ENCODE peak calls at places on chromosome 7, in ten cellular contexts. One of them, this sample, is unnamed.

GRCh38 chr7:31443457-31443856 is 70.4 kb upstream of the ITPRID1 start:
- DNase-seq in PC-3: peak
- DNase-seq in GM06990: no peak
- DNase-seq in natural killer cell: no peak
- DNase-seq in AG04450: no peak
- DNase-seq in thoracic aorta: no peak
- DNase-seq in osteoblast: no peak
- DNase-seq in GM13977: peak
- DNase-seq in nephron progenitor cell: peak
- DNase-seq in A549: peak
- DNase-seq in this sample: no peak

GRCh38 chr7:93402944-93403343 is 170.8 kb downstream of the VPS50 start:
- DNase-seq in A549: no peak
- DNase-seq in AG04450: no peak
- DNase-seq in GM13977: no peak
- DNase-seq in osteoblast: no peak
- DNase-seq in GM06990: no peak
- DNase-seq in PC-3: no peak
- DNase-seq in nephron progenitor cell: no peak
- DNase-seq in natural killer cell: no peak
- DNase-seq in thoracic aorta: no peak
- DNase-seq in this sample: no peak

GRCh38 chr7:100130608-100131453 is 4.1 kb downstream of the MBLAC1 start:
- DNase-seq in osteoblast: peak
- DNase-seq in PC-3: peak
- DNase-seq in AG04450: no peak
- DNase-seq in thoracic aorta: no peak
- DNase-seq in A549: peak
- DNase-seq in GM06990: peak
- DNase-seq in GM13977: peak
- DNase-seq in nephron progenitor cell: peak
- DNase-seq in natural killer cell: peak
- DNase-seq in this sample: peak

GRCh38 chr7:30028749-30029635 is 780 bp downstream of the PLEKHA8 start:
- DNase-seq in nephron progenitor cell: no peak
- DNase-seq in AG04450: no peak
- DNase-seq in A549: peak
- DNase-seq in GM13977: peak
- DNase-seq in PC-3: peak
- DNase-seq in thoracic aorta: no peak
- DNase-seq in natural killer cell: no peak
- DNase-seq in osteoblast: peak
- DNase-seq in GM06990: no peak
- DNase-seq in this sample: no peak

GRCh38 chr7:91565499-91566331 is 301.5 kb downstream of the FZD1 start:
- DNase-seq in A549: peak
- DNase-seq in natural killer cell: no peak
- DNase-seq in AG04450: no peak
- DNase-seq in PC-3: no peak
- DNase-seq in GM06990: no peak
- DNase-seq in osteoblast: no peak
- DNase-seq in GM13977: no peak
- DNase-seq in thoracic aorta: no peak
- DNase-seq in nephron progenitor cell: no peak
- DNase-seq in this sample: no peak

GRCh38 chr7:44212581-44213184 is 11.9 kb downstream of the YKT6 start:
- DNase-seq in PC-3: no peak
- DNase-seq in AG04450: no peak
- DNase-seq in thoracic aorta: no peak
- DNase-seq in nephron progenitor cell: no peak
- DNase-seq in natural killer cell: no peak
- DNase-seq in GM13977: no peak
- DNase-seq in A549: no peak
- DNase-seq in GM06990: no peak
- DNase-seq in osteoblast: peak
- DNase-seq in this sample: peak

GRCh38 chr7:157497367-157497743 is 160.6 kb downstream of the DNAJB6 start:
- DNase-seq in AG04450: no peak
- DNase-seq in A549: no peak
- DNase-seq in GM06990: no peak
- DNase-seq in thoracic aorta: no peak
- DNase-seq in natural killer cell: no peak
- DNase-seq in GM13977: no peak
- DNase-seq in PC-3: no peak
- DNase-seq in osteoblast: peak
- DNase-seq in nephron progenitor cell: no peak
- DNase-seq in this sample: no peak

GRCh38 chr7:137484326-137484725 is 140.8 kb upstream of the PTN start:
- DNase-seq in thoracic aorta: no peak
- DNase-seq in AG04450: no peak
- DNase-seq in GM06990: no peak
- DNase-seq in nephron progenitor cell: no peak
- DNase-seq in A549: no peak
- DNase-seq in GM13977: no peak
- DNase-seq in natural killer cell: no peak
- DNase-seq in PC-3: no peak
- DNase-seq in osteoblast: no peak
- DNase-seq in this sample: no peak

GRCh38 chr7:21260939-21261338 is 166.9 kb upstream of the SP4 start:
- DNase-seq in GM06990: no peak
- DNase-seq in natural killer cell: no peak
- DNase-seq in A549: no peak
- DNase-seq in thoracic aorta: no peak
- DNase-seq in PC-3: no peak
- DNase-seq in nephron progenitor cell: no peak
- DNase-seq in GM13977: no peak
- DNase-seq in AG04450: no peak
- DNase-seq in osteoblast: no peak
- DNase-seq in this sample: no peak

GRCh38 chr7:21251166-21251806 is 176.6 kb upstream of the SP4 start:
- DNase-seq in A549: no peak
- DNase-seq in thoracic aorta: no peak
- DNase-seq in AG04450: no peak
- DNase-seq in nephron progenitor cell: no peak
- DNase-seq in PC-3: peak
- DNase-seq in osteoblast: peak
- DNase-seq in GM06990: no peak
- DNase-seq in GM13977: no peak
- DNase-seq in natural killer cell: no peak
- DNase-seq in this sample: no peak

GRCh38 chr7:21261627-21262564 is 166.0 kb upstream of the SP4 start:
- DNase-seq in PC-3: peak
- DNase-seq in nephron progenitor cell: peak
- DNase-seq in A549: peak
- DNase-seq in osteoblast: peak
- DNase-seq in natural killer cell: peak
- DNase-seq in GM06990: peak
- DNase-seq in GM13977: peak
- DNase-seq in thoracic aorta: no peak
- DNase-seq in AG04450: no peak
- DNase-seq in this sample: no peak

GRCh38 chr7:21253740-21254687 is 173.9 kb upstream of the SP4 start:
- DNase-seq in osteoblast: peak
- DNase-seq in A549: peak
- DNase-seq in nephron progenitor cell: peak
- DNase-seq in PC-3: peak
- DNase-seq in thoracic aorta: no peak
- DNase-seq in AG04450: no peak
- DNase-seq in natural killer cell: peak
- DNase-seq in GM13977: peak
- DNase-seq in GM06990: no peak
- DNase-seq in this sample: no peak

DNA sequence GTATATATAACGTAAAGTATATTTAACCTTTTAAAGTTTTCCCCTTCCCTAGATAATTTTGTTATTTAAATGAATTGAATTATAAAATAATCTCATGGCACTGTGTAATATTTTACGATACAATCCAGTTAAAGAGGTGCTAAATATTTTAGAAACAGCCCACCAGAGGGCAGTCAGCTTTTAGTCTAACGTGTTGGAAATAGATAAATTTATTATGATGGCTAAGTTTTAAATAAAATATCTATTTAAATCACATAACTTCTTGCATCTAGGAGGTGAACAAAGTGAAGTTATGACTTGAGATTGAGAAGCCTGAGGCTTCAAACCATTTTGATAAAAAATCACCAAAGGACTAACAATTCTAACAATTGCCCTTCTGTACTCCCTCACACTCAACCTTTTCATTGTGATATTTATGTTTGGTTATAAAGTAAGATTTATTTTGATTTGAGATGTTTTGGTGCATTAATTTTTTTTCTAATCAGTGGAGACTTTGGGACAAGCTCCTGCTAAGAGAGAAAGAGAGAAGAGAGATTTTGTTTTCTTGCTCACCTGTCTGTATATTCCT is 171.5 kb upstream of the SP4 start:
- DNase-seq in GM06990: no peak
- DNase-seq in thoracic aorta: no peak
- DNase-seq in A549: peak
- DNase-seq in PC-3: peak
- DNase-seq in osteoblast: peak
- DNase-seq in nephron progenitor cell: no peak
- DNase-seq in natural killer cell: no peak
- DNase-seq in AG04450: no peak
- DNase-seq in GM13977: no peak
- DNase-seq in this sample: no peak
- TF ChIP-seq CTCF in GM06990: peak
- TF ChIP-seq CTCF in thoracic aorta: no peak
- TF ChIP-seq CTCF in A549: peak
- TF ChIP-seq CTCF in PC-3: peak
- TF ChIP-seq CTCF in osteoblast: peak
- TF ChIP-seq CTCF in nephron progenitor cell: peak
- TF ChIP-seq CTCF in natural killer cell: peak
- TF ChIP-seq CTCF in AG04450: peak
- TF ChIP-seq CTCF in GM13977: peak
- TF ChIP-seq CTCF in this sample: peak

GRCh38 chr7:130868150-130868549 is 134.1 kb upstream of the KLF14 start:
- DNase-seq in osteoblast: peak
- DNase-seq in thoracic aorta: no peak
- DNase-seq in A549: no peak
- DNase-seq in nephron progenitor cell: no peak
- DNase-seq in AG04450: no peak
- DNase-seq in natural killer cell: no peak
- DNase-seq in PC-3: no peak
- DNase-seq in GM06990: no peak
- DNase-seq in GM13977: no peak
- DNase-seq in this sample: no peak

GRCh38 chr7:130869918-130870317 is 135.9 kb upstream of the KLF14 start:
- DNase-seq in osteoblast: no peak
- DNase-seq in nephron progenitor cell: no peak
- DNase-seq in AG04450: no peak
- DNase-seq in GM13977: no peak
- DNase-seq in natural killer cell: no peak
- DNase-seq in thoracic aorta: no peak
- DNase-seq in PC-3: no peak
- DNase-seq in A549: no peak
- DNase-seq in GM06990: no peak
- DNase-seq in this sample: no peak

GRCh38 chr7:130867039-130867438 is 133.0 kb upstream of the KLF14 start:
- DNase-seq in nephron progenitor cell: no peak
- DNase-seq in A549: no peak
- DNase-seq in thoracic aorta: no peak
- DNase-seq in GM06990: no peak
- DNase-seq in GM13977: no peak
- DNase-seq in AG04450: no peak
- DNase-seq in osteoblast: peak
- DNase-seq in natural killer cell: no peak
- DNase-seq in PC-3: no peak
- DNase-seq in this sample: no peak

GRCh38 chr7:130867581-130868136 is 133.7 kb upstream of the KLF14 start:
- DNase-seq in A549: no peak
- DNase-seq in GM13977: no peak
- DNase-seq in thoracic aorta: no peak
- DNase-seq in nephron progenitor cell: no peak
- DNase-seq in natural killer cell: no peak
- DNase-seq in GM06990: no peak
- DNase-seq in osteoblast: peak
- DNase-seq in AG04450: no peak
- DNase-seq in PC-3: no peak
- DNase-seq in this sample: no peak

DNA sequence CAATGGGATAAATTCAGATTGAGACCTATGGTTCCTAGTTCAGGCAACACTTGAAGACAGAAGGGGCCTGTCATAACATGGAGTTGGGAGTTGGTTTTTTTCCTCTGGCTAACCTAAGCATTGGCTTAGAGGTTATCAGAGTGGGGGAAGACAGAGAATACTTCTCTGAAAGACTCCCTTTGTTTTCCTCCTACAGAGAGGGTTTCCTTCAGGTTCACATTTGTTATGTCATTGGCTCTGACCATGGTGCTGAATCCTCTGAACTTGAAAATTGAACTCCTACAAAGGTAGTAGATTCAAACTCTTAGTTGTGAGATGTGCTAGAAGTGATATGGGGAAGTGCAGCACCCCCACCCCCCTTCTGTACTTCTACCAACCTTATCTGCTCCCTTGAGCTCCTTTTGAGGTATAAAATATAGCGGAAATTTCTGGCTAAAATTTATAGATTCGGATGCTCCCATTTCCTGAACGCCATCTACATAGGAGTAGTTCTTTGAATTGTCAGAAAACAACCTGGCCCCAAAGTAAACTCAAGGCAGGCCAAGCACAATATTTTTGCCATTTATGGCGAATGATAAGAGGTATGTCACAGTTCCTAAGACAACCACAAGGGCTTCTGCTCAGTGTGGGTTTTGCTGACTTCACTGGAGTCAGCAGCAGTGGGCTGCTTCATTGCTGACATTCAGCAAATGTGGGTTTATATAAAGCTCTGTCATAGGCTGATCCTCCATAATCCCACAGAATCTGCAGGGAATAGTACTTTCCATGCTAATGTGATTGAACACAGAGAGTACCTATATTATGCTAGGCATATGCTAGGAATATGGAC is 131.6 kb upstream of the KLF14 start:
- DNase-seq in A549: no peak
- DNase-seq in GM06990: no peak
- DNase-seq in thoracic aorta: no peak
- DNase-seq in nephron progenitor cell: peak
- DNase-seq in PC-3: peak
- DNase-seq in osteoblast: peak
- DNase-seq in GM13977: no peak
- DNase-seq in natural killer cell: no peak
- DNase-seq in AG04450: no peak
- DNase-seq in this sample: no peak
- TF ChIP-seq CTCF in A549: no peak
- TF ChIP-seq CTCF in GM06990: no peak
- TF ChIP-seq CTCF in thoracic aorta: no peak
- TF ChIP-seq CTCF in nephron progenitor cell: no peak
- TF ChIP-seq CTCF in PC-3: no peak
- TF ChIP-seq CTCF in osteoblast: peak
- TF ChIP-seq CTCF in GM13977: no peak
- TF ChIP-seq CTCF in natural killer cell: no peak
- TF ChIP-seq CTCF in AG04450: peak
- TF ChIP-seq CTCF in this sample: no peak

GRCh38 chr7:76318488-76319353 is 16.2 kb downstream of the HSPB1 start:
- DNase-seq in GM06990: peak
- DNase-seq in osteoblast: peak
- DNase-seq in PC-3: peak
- DNase-seq in GM13977: peak
- DNase-seq in AG04450: peak
- DNase-seq in nephron progenitor cell: peak
- DNase-seq in natural killer cell: peak
- DNase-seq in A549: peak
- DNase-seq in thoracic aorta: no peak
- DNase-seq in this sample: peak
- TF ChIP-seq CTCF in GM06990: peak
- TF ChIP-seq CTCF in osteoblast: peak
- TF ChIP-seq CTCF in PC-3: peak
- TF ChIP-seq CTCF in GM13977: peak
- TF ChIP-seq CTCF in AG04450: peak
- TF ChIP-seq CTCF in nephron progenitor cell: no peak
- TF ChIP-seq CTCF in natural killer cell: peak
- TF ChIP-seq CTCF in A549: peak
- TF ChIP-seq CTCF in thoracic aorta: peak
- TF ChIP-seq CTCF in this sample: no peak

GRCh38 chr7:98836811-98837631 is 32.8 kb downstream of the TMEM130 start:
- DNase-seq in PC-3: peak
- DNase-seq in osteoblast: no peak
- DNase-seq in natural killer cell: no peak
- DNase-seq in A549: peak
- DNase-seq in nephron progenitor cell: peak
- DNase-seq in GM13977: peak
- DNase-seq in AG04450: no peak
- DNase-seq in thoracic aorta: no peak
- DNase-seq in GM06990: peak
- DNase-seq in this sample: no peak
- TF ChIP-seq CTCF in PC-3: peak
- TF ChIP-seq CTCF in osteoblast: peak
- TF ChIP-seq CTCF in natural killer cell: peak
- TF ChIP-seq CTCF in A549: peak
- TF ChIP-seq CTCF in nephron progenitor cell: peak
- TF ChIP-seq CTCF in GM13977: peak
- TF ChIP-seq CTCF in AG04450: peak
- TF ChIP-seq CTCF in thoracic aorta: peak
- TF ChIP-seq CTCF in GM06990: peak
- TF ChIP-seq CTCF in this sample: peak

This sample was measured in CD14-positive monocyte.